ENCODE peak calls at places on chromosomes 1 and 21, in nine cellular contexts. Z is brain microvascular endothelial cell, Y is RWPE1, H is suprapubic skin, K is ovary, W is fibroblast of lung, J is A549, E is psoas muscle, S is ascending aorta. Q is an unnamed sample.

GRCh38 chr1:171081220-171081993 is 9.3 kb upstream of the FMO3 start:
- DNase-seq in E (no peak), Z (peak), Y (peak), H (no peak), J (no peak), W (peak), K (no peak), S (no peak), Q (no peak)

GRCh38 chr21:35528109-35529042 is 479.3 kb upstream of the RUNX1 start:
- DNase-seq in S (no peak), Z (peak), E (peak), Y (no peak), W (peak), H (no peak), K (peak), J (no peak), Q (peak)

GRCh38 chr1:1196431-1197187 is 9.8 kb downstream of the TNFRSF18 start:
- DNase-seq in Y (no peak), S (no peak), K (no peak), H (peak), Z (no peak), W (no peak), J (no peak), E (peak), Q (no peak)

GRCh38 chr1:204258213-204259115 is 44.7 kb upstream of the GOLT1A start:
- DNase-seq in S (no peak), K (peak), W (peak), Z (peak), E (peak), H (no peak), J (peak), Y (peak), Q (peak)

GRCh38 chr1:53370369-53370961 is 42.6 kb upstream of the LRP8 start:
- DNase-seq in S (no peak), Z (no peak), Y (no peak), K (no peak), H (peak), W (no peak), J (no peak), E (no peak), Q (peak)

GRCh38 chr1:204834329-204834728 is 36.3 kb upstream of the NFASC start:
- DNase-seq in S (no peak), K (no peak), H (no peak), E (no peak), J (no peak), Y (no peak), W (no peak), Z (no peak), Q (no peak)

GRCh38 chr1:209802117-209802779 is 3.7 kb downstream of the IRF6 start:
- DNase-seq in Y (no peak), S (no peak), J (no peak), K (no peak), Z (no peak), H (no peak), E (no peak), W (no peak), Q (peak)

GRCh38 chr1:218536311-218536710 is 191.2 kb downstream of the TGFB2 start:
- DNase-seq in K (no peak), Z (no peak), J (no peak), H (no peak), W (no peak), Y (peak), S (no peak), E (no peak), Q (no peak)

GRCh38 chr1:208544058-208544457 is 299.9 kb upstream of the PLXNA2 start:
- DNase-seq in W (no peak), H (no peak), Y (no peak), E (no peak), S (no peak), Z (no peak), J (no peak), K (no peak), Q (no peak)

GRCh38 chr1:8155528-8156186 is 129.5 kb upstream of the ERRFI1 start:
- DNase-seq in W (peak), S (no peak), H (no peak), Z (no peak), E (no peak), K (no peak), J (no peak), Y (peak), Q (no peak)

GRCh38 chr1:234607091-234608025 is 2.6 kb downstream of the IRF2BP2 start:
- DNase-seq in J (no peak), W (no peak), Z (no peak), H (no peak), E (peak), K (peak), S (no peak), Y (no peak), Q (peak)

GRCh38 chr1:204826970-204827369 is 43.7 kb upstream of the NFASC start:
- DNase-seq in Z (no peak), S (no peak), E (no peak), H (no peak), W (no peak), J (peak), Y (no peak), K (no peak), Q (no peak)

GRCh38 chr1:201826830-201827229 is 2.1 kb upstream of the IPO9 start:
- DNase-seq in Y (no peak), W (peak), K (no peak), H (no peak), Z (peak), E (no peak), S (no peak), J (no peak), Q (no peak)

GRCh38 chr1:167263344-167263743 is 42.7 kb downstream of the POU2F1 start:
- DNase-seq in Y (no peak), W (no peak), H (no peak), S (no peak), Z (no peak), E (no peak), J (no peak), K (no peak), Q (no peak)

GRCh38 chr1:36947384-36947783 is 86.9 kb downstream of the GRIK3 start:
- DNase-seq in H (no peak), Y (no peak), W (no peak), Z (no peak), S (no peak), K (no peak), J (no peak), E (no peak), Q (no peak)

GRCh38 chr1:234553241-234554156 is 56.5 kb downstream of the IRF2BP2 start:
- DNase-seq in Z (peak), S (no peak), Y (no peak), W (peak), K (peak), E (no peak), H (peak), J (no peak), Q (no peak)

GRCh38 chr1:210536263-210536961 is 207.7 kb downstream of the HHAT start:
- DNase-seq in Y (no peak), H (no peak), S (no peak), W (no peak), E (no peak), Z (no peak), J (no peak), K (no peak), Q (no peak)

GRCh38 chr1:101902199-101902598 is 94.5 kb downstream of the OLFM3 start:
- DNase-seq in K (no peak), J (no peak), W (no peak), Z (no peak), E (no peak), Y (no peak), S (no peak), H (no peak), Q (no peak)

GRCh38 chr1:225996946-225997545 is 2.1 kb downstream of the SDE2 start:
- DNase-seq in K (no peak), E (no peak), Z (peak), Y (no peak), H (no peak), J (no peak), W (no peak), S (no peak), Q (no peak)

GRCh38 chr1:92488416-92488815 is 1.7 kb upstream of the GFI1 start:
- DNase-seq in S (no peak), J (no peak), Y (no peak), Z (no peak), K (no peak), E (no peak), W (no peak), H (no peak), Q (no peak)

GRCh38 chr1:1966086-1966740 is 37.4 kb downstream of the CFAP74 start:
- DNase-seq in W (no peak), K (no peak), S (no peak), Z (no peak), J (no peak), H (no peak), Y (no peak), E (no peak), Q (no peak)

GRCh38 chr1:1926886-1927660 is 8.0 kb upstream of the TMEM52 start:
- DNase-seq in H (peak), J (no peak), Y (no peak), S (no peak), E (no peak), W (no peak), K (no peak), Z (no peak), Q (no peak)

GRCh38 chr21:35254006-35254751 is 205.1 kb upstream of the RUNX1 start:
- DNase-seq in S (no peak), Y (no peak), E (no peak), H (no peak), J (no peak), K (peak), W (peak), Z (peak), Q (peak)

GRCh38 chr1:92085727-92086126 is 5.6 kb downstream of the BTBD8 start:
- DNase-seq in W (peak), S (no peak), J (no peak), E (no peak), Z (no peak), K (no peak), Y (no peak), H (no peak), Q (no peak)

GRCh38 chr1:23421343-23421742 is 3.2 kb downstream of the TCEA3 start:
- DNase-seq in S (no peak), W (no peak), H (no peak), K (no peak), Z (no peak), Y (no peak), J (no peak), E (no peak), Q (no peak)

GRCh38 chr1:23416964-23417363 is 7.6 kb downstream of the TCEA3 start:
- DNase-seq in W (no peak), Y (no peak), Z (no peak), S (no peak), K (no peak), E (no peak), J (no peak), H (no peak), Q (no peak)

GRCh38 chr1:23420778-23421177 is 3.8 kb downstream of the TCEA3 start:
- DNase-seq in S (no peak), J (no peak), W (no peak), H (no peak), E (no peak), Y (no peak), K (no peak), Z (no peak), Q (no peak)

GRCh38 chr1:23417570-23417969 is 7.0 kb downstream of the TCEA3 start:
- DNase-seq in H (no peak), W (no peak), E (peak), J (no peak), S (no peak), Z (no peak), K (no peak), Y (no peak), Q (peak)

GRCh38 chr1:23419180-23419579 is 5.4 kb downstream of the TCEA3 start:
- DNase-seq in Y (no peak), W (no peak), Z (no peak), S (no peak), J (no peak), E (no peak), H (no peak), K (no peak), Q (no peak)
- H3K27ac ChIP-seq in Y (no peak), W (no peak), Z (no peak), S (peak), J (no peak), E (peak), H (no peak), K (no peak), Q (no peak)

GRCh38 chr1:111801071-111801850 is 45.6 kb downstream of the DDX20 start:
- DNase-seq in W (no peak), E (no peak), H (no peak), J (no peak), Z (no peak), S (no peak), K (no peak), Y (no peak), Q (no peak)
- TF ChIP-seq CTCF in W (no peak), E (peak), H (no peak), J (no peak), Z (peak), S (no peak), K (no peak), Y (no peak), Q (no peak)

GRCh38 chr1:43550598-43551246 is 20.0 kb downstream of the PTPRF start:
- DNase-seq in W (no peak), S (no peak), E (no peak), H (no peak), Y (no peak), K (no peak), Z (no peak), J (no peak), Q (no peak)

GRCh38 chr1:43554444-43554992 is 23.8 kb downstream of the PTPRF start:
- DNase-seq in S (no peak), E (no peak), K (no peak), Z (peak), H (no peak), Y (no peak), W (peak), J (peak), Q (no peak)

GRCh38 chr1:43552059-43552742 is 21.5 kb downstream of the PTPRF start:
- DNase-seq in Y (no peak), J (no peak), W (no peak), H (no peak), E (no peak), K (no peak), Z (no peak), S (no peak), Q (no peak)

GRCh38 chr1:43551396-43551888 is 20.8 kb downstream of the PTPRF start:
- DNase-seq in H (no peak), Z (no peak), S (no peak), W (no peak), J (no peak), E (no peak), Y (no peak), K (no peak), Q (no peak)

DNA sequence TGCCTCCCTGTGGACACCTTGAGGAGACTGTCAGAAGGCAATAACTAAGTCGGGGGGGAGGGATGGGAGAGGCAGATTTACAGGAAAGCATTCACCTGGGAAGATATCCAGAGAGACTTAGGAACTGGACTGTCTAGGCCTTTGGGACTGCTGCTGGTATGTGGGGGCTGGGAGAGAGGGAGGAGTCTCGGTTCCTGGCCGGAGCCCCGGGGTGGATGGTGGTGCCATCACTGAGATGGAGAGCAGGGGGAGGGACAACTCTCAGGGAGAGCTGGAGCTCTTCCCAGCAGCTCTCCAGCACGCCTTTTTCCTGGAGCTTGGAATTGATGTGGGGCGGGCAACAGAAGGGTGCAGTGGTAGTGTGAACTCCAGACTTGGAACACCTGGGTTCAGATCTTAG is 22.1 kb downstream of the PTPRF start:
- DNase-seq in Y (no peak), Z (no peak), W (peak), J (no peak), K (peak), E (no peak), S (no peak), H (no peak), Q (peak)
- H3K27ac ChIP-seq in Y (peak), Z (no peak), W (no peak), J (peak), K (no peak), E (no peak), S (no peak), H (no peak), Q (no peak)

GRCh38 chr1:52264530-52265115 is 101.4 kb downstream of the CC2D1B start:
- DNase-seq in Z (no peak), H (no peak), K (no peak), S (no peak), W (peak), J (no peak), E (no peak), Y (no peak), Q (no peak)
- TF ChIP-seq CTCF in Z (peak), H (no peak), K (no peak), S (no peak), W (no peak), J (no peak), E (peak), Y (no peak), Q (no peak)

DNA sequence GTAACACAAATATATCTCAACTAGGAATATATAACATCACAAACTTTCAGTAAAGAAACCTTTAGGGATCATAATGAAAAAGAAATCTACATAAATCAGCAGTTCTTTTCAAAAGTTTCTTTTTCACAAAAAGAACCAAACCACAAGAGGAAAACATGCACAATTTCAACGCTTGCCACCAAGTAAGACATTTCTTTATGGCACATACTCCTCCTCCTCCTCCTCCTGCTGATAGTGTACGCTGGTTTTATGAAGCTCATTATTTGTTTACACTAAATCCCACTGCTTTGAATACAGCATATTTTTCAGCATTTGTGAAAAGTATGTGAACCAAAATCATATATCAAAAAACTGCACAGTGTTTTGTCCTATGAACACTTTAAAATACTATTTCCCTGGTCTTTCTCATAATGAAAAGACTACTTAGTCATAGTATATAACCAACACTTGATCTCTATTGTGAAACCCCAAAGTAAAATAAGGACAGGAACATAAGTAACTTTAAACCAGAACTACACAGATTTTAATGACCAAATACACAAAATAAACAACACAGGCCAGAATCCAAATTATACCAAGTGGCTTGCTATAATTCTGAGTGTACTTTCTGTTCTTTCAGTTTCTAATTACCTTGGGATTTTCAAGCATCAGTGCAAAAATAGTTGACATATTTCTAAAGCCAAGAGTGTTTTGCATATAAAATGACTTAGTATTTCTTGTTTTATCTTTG is 184.2 kb downstream of the EIF4G3 start:
- DNase-seq in W (peak), Z (no peak), S (no peak), K (no peak), Y (no peak), E (no peak), J (no peak), H (no peak), Q (no peak)
- H3K27ac ChIP-seq in W (no peak), Z (no peak), S (no peak), K (no peak), Y (no peak), E (peak), J (no peak), H (no peak), Q (no peak)

GRCh38 chr1:180632326-180633088 is 685 bp downstream of the XPR1 start:
- DNase-seq in W (no peak), Z (no peak), Y (peak), J (peak), K (peak), S (no peak), E (peak), H (no peak), Q (peak)
- TF ChIP-seq CTCF in W (peak), Z (peak), Y (no peak), J (peak), K (no peak), S (no peak), E (peak), H (no peak), Q (no peak)

GRCh38 chr1:41673806-41674205 is 189.3 kb upstream of the EDN2 start:
- DNase-seq in Z (no peak), J (no peak), E (no peak), Y (no peak), S (no peak), K (no peak), W (no peak), H (no peak), Q (no peak)

GRCh38 chr1:41673355-41673754 is 188.9 kb upstream of the EDN2 start:
- DNase-seq in S (no peak), J (no peak), E (no peak), K (no peak), Y (no peak), Z (no peak), H (no peak), W (peak), Q (no peak)

GRCh38 chr1:41672641-41673313 is 188.3 kb upstream of the EDN2 start:
- DNase-seq in J (no peak), E (no peak), K (no peak), H (no peak), S (no peak), Z (peak), W (peak), Y (no peak), Q (no peak)

GRCh38 chr1:41672173-41672572 is 187.7 kb upstream of the EDN2 start:
- DNase-seq in K (no peak), H (no peak), W (peak), E (no peak), S (no peak), J (peak), Y (peak), Z (peak), Q (no peak)

DNA sequence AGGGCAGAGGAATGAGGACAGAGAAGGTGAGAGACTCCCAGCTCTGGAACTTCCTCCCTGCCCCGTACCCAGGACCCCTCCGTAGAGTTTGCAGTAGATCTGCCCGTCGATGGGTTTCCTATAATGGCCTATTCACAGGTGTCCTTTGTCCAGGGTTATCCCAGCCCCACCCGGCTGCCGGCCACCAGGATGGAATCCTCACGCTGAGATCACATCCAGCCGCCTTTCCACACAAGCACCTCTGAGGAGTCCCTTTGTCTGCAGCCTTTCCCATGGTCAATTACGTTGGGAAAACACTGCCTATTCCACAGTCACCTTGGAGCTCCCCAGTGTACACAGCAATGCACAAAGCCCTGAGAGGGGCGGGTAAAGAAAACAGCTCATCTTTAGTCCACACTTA is 190.0 kb upstream of the EDN2 start:
- DNase-seq in E (no peak), W (no peak), J (no peak), Z (no peak), S (no peak), H (no peak), K (no peak), Y (no peak), Q (no peak)
- H3K27ac ChIP-seq in E (no peak), W (no peak), J (no peak), Z (no peak), S (no peak), H (no peak), K (no peak), Y (no peak), Q (no peak)

DNA sequence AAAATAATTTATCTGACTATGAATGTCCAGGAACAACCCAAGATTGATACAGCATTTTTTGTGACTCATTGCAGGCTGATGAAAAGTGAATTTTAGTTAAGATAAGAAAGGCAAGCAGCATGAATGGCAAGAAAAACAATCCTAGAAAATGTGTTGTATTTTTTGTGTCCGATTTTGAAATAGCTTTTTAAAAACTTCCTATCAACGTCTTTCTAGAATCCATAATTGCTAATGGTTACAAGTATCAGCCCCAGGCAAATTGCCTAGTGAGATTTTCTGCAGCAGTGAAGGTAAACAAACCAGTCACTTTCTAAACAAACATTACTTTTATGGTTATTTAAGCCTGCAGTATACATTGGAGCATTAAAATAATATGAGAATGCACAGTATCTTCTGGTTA is 251.7 kb downstream of the PTPRC start:
- DNase-seq in H (no peak), Z (peak), K (no peak), E (no peak), S (no peak), W (peak), J (no peak), Y (no peak), Q (no peak)
- TF ChIP-seq CTCF in H (no peak), Z (no peak), K (no peak), E (no peak), S (no peak), W (no peak), J (no peak), Y (no peak), Q (no peak)

Q was measured in adrenal gland.